ENCODE peak calls at places on chromosomes 2 and 18, in four cellular contexts. M, X, J and A are unnamed samples.

GRCh38 chr2:189407944-189408209 is 33.4 kb upstream of the WDR75 start:
- DNase-seq in M (no peak), X (no peak), J (no peak), A (no peak)

GRCh38 chr18:56709463-56709862 is 58.3 kb downstream of the WDR7 start:
- DNase-seq in M (no peak), X (peak), J (no peak), A (peak)

GRCh38 chr2:170966648-170967396 is 37.8 kb downstream of the GORASP2 start:
- DNase-seq in M (no peak), X (no peak), J (no peak), A (no peak)

GRCh38 chr2:129061079-129061785 is 742.6 kb upstream of the HS6ST1 start:
- DNase-seq in M (no peak), X (no peak), J (no peak), A (no peak)

GRCh38 chr2:144329472-144329871 is 190.4 kb downstream of the ZEB2 start:
- DNase-seq in M (no peak), X (no peak), J (no peak), A (no peak)

GRCh38 chr2:240596491-240596931 is 10.0 kb downstream of the CAPN10 start:
- DNase-seq in M (peak), X (no peak), J (peak), A (no peak)

GRCh38 chr2:142965464-142965863 is 88.0 kb downstream of the KYNU start:
- DNase-seq in M (no peak), X (no peak), J (no peak), A (no peak)

GRCh38 chr2:45723857-45724256 is 72.4 kb downstream of the PRKCE start:
- DNase-seq in M (no peak), X (no peak), J (no peak), A (no peak)